ENCODE peak calls at places on chromosomes 3 and 15, in five cellular contexts. P is IMR-90, X is A549, A is K562, Q is GM12878. F is an unnamed sample.

GRCh38 chr3:138405486-138405885 is 28.9 kb upstream of the ESYT3 start:
- DNase-seq in P (no peak), X (no peak), A (no peak), Q (no peak), F (no peak)

GRCh38 chr3:136330900-136331299 is 80.8 kb downstream of the PCCB start:
- DNase-seq in P (no peak), X (no peak), A (no peak), Q (no peak), F (no peak)

GRCh38 chr15:71547066-71547465 is 263.3 kb upstream of the NR2E3 start:
- DNase-seq in P (no peak), X (no peak), A (no peak), Q (no peak), F (no peak)

GRCh38 chr3:45564172-45564571 is 30.4 kb upstream of the LIMD1 start:
- DNase-seq in P (no peak), X (no peak), A (no peak), Q (no peak), F (no peak)

GRCh38 chr3:196645091-196645490 is 5.6 kb downstream of the NRROS start:
- DNase-seq in P (no peak), X (no peak), A (no peak), Q (no peak), F (no peak)

GRCh38 chr3:157533298-157533870 is 30.2 kb upstream of the VEPH1 start:
- DNase-seq in P (peak), X (no peak), A (no peak), Q (no peak), F (no peak)

GRCh38 chr3:53257465-53257864 is 1.6 kb upstream of the TKT start:
- DNase-seq in P (no peak), X (no peak), A (no peak), Q (no peak), F (no peak)

GRCh38 chr15:68818088-68818670 is 2.5 kb downstream of the ANP32A start:
- DNase-seq in P (peak), X (peak), A (peak), Q (no peak), F (peak)

GRCh38 chr3:126487151-126487771 is 11.6 kb upstream of the ZXDC start:
- DNase-seq in P (no peak), X (no peak), A (peak), Q (no peak), F (no peak)

GRCh38 chr3:46372492-46373359 is 2.0 kb downstream of the CCR5 start:
- DNase-seq in P (peak), X (no peak), A (no peak), Q (no peak), F (no peak)

GRCh38 chr3:179768080-179768479 is 115.2 kb downstream of the USP13 start:
- DNase-seq in P (peak), X (peak), A (peak), Q (no peak), F (peak)

GRCh38 chr15:56074866-56075265 is 81.5 kb upstream of the NEDD4 start:
- DNase-seq in P (no peak), X (no peak), A (no peak), Q (no peak), F (no peak)

GRCh38 chr3:99126291-99126690 is 224.8 kb upstream of the DCBLD2 start:
- DNase-seq in P (peak), X (no peak), A (no peak), Q (no peak), F (no peak)

GRCh38 chr3:141308588-141309218 is 59.6 kb upstream of the ZBTB38 start:
- DNase-seq in P (peak), X (peak), A (peak), Q (no peak), F (peak)

GRCh38 chr15:84982301-84982920 is 755 bp downstream of the PDE8A start:
- DNase-seq in P (peak), X (no peak), A (no peak), Q (no peak), F (no peak)

GRCh38 chr15:51181905-51182304 is 87.2 kb upstream of the TNFAIP8L3 start:
- DNase-seq in P (no peak), X (no peak), A (no peak), Q (no peak), F (no peak)

GRCh38 chr3:140636452-140637138 is 41.3 kb upstream of the TRIM42 start:
- DNase-seq in P (no peak), X (no peak), A (no peak), Q (no peak), F (no peak)

GRCh38 chr3:95588473-95588872 is 1225.9 kb upstream of the EPHA6 start:
- DNase-seq in P (no peak), X (no peak), A (no peak), Q (no peak), F (no peak)

GRCh38 chr3:12590096-12590495 is 33.2 kb downstream of the MKRN2 start:
- DNase-seq in P (no peak), X (no peak), A (no peak), Q (no peak), F (no peak)

GRCh38 chr15:41822957-41823356 is 4.9 kb upstream of the JMJD7 start:
- DNase-seq in P (no peak), X (no peak), A (no peak), Q (no peak), F (no peak)

GRCh38 chr3:166123576-166123975 is 286.4 kb upstream of the BCHE start:
- DNase-seq in P (peak), X (no peak), A (no peak), Q (no peak), F (no peak)

GRCh38 chr3:111585214-111585613 is 9.9 kb downstream of the ZBED2 start:
- DNase-seq in P (peak), X (peak), A (no peak), Q (no peak), F (no peak)

GRCh38 chr3:29701326-29701983 is 420.6 kb downstream of the RBMS3 start:
- DNase-seq in P (no peak), X (no peak), A (no peak), Q (no peak), F (no peak)

GRCh38 chr3:9690451-9691450 is 12.9 kb upstream of the CPNE9 start:
- DNase-seq in P (no peak), X (no peak), A (peak), Q (peak), F (peak)

GRCh38 chr3:123739754-123740153 is 144.4 kb downstream of the MYLK start:
- DNase-seq in P (peak), X (no peak), A (no peak), Q (no peak), F (no peak)

GRCh38 chr15:96583671-96584070 is 253.2 kb downstream of the NR2F2 start:
- DNase-seq in P (no peak), X (no peak), A (no peak), Q (no peak), F (peak)

GRCh38 chr3:71087109-71088018 is 496.2 kb downstream of the FOXP1 start:
- DNase-seq in P (peak), X (no peak), A (no peak), Q (peak), F (no peak)

GRCh38 chr3:120909602-120909878 is 1.5 kb downstream of the STXBP5L start:
- DNase-seq in P (no peak), X (no peak), A (no peak), Q (no peak), F (peak)

GRCh38 chr3:12999147-13000140 is 73.8 kb downstream of the IQSEC1 start:
- DNase-seq in P (no peak), X (no peak), A (peak), Q (no peak), F (no peak)

GRCh38 chr3:71784201-71784913 is 591 bp downstream of the PROK2 start:
- DNase-seq in P (no peak), X (no peak), A (no peak), Q (no peak), F (no peak)

GRCh38 chr15:40160021-40160420 is 848 bp upstream of the BUB1B start:
- DNase-seq in P (no peak), X (no peak), A (no peak), Q (no peak), F (no peak)

GRCh38 chr3:41933154-41933676 is 28.7 kb downstream of the ULK4 start:
- DNase-seq in P (peak), X (no peak), A (no peak), Q (no peak), F (no peak)

DNA sequence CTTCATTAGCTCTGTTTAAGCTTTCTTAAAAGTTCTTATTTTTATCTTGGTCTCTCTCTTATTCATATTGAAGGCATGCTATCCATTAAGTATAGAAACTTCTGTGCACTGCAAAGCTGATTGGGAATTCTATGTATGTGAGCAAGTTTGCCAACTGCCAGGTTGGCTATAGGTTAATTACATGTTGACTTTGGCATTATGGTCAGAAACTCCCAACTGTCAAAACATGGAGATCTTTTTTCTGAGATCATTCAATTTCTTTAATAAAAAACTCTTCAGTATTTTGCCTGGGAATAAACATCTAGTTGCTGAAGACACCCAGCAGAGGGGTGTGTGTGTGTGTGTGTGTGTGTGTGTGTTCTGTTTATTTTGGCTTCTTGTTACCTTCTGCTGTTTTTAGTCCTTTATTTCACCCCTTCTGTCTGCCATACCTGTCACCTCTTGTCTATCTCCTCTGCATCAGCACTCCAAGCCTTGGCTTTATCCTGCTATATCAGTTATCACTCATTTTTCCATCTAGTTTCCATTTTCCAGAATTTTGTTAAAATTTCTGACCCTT is 1.3 kb upstream of the ARL14 start:
- DNase-seq in P (no peak), X (no peak), A (no peak), Q (no peak), F (no peak)
- TF ChIP-seq RCOR1 in P (no peak), X (no peak), A (no peak), Q (no peak), F (no peak)

DNA sequence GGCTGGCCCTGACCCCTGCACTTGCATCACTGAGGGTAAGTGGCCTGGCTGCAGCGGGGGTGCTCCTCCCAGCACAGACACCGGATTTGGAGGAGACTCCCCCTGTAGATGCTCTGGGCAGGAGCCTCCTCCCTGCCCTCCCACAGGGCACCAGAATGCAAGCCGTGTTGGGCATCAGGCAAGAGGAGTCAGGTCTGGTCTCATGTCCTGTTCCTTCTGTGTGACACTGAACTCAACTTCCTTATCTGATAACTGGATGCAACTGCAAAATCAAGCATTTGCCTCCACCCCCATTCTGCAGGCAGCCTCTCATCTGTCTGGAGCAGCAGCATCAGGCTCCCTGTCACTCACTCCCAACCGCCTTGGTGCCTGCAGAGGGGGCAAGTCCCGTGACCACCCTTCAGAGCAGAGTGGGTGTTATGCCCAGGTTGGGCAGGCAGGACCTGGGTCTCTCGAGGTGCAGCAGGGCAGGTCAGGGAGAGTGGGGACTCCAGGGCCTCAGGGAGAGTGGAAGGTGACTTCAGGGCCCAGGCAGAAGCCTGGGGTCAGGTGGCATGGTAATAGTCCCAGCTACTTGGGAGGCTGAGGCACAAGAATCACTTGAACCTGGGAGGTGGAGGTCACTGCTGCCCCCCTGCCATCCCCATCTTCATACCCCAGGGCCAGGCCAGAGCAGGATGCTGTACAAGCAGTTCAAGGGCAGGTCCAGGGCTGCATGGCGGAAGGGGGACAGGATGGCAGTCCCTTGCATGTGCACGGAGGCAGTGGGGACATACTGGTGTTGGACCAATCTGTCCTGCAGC is 10.5 kb upstream of the RPL29 start:
- DNase-seq in P (no peak), X (no peak), A (no peak), Q (no peak), F (peak)
- TF ChIP-seq RCOR1 in P (no peak), X (no peak), A (peak), Q (no peak), F (peak)

GRCh38 chr3:23431759-23432158 is 228.6 kb downstream of the UBE2E2 start:
- DNase-seq in P (peak), X (no peak), A (no peak), Q (no peak), F (no peak)

GRCh38 chr3:23435904-23436303 is 232.8 kb downstream of the UBE2E2 start:
- DNase-seq in P (no peak), X (no peak), A (no peak), Q (no peak), F (no peak)

GRCh38 chr3:23435318-23435717 is 232.2 kb downstream of the UBE2E2 start:
- DNase-seq in P (no peak), X (no peak), A (no peak), Q (no peak), F (no peak)

GRCh38 chr3:23425410-23425809 is 222.3 kb downstream of the UBE2E2 start:
- DNase-seq in P (no peak), X (no peak), A (no peak), Q (no peak), F (no peak)

DNA sequence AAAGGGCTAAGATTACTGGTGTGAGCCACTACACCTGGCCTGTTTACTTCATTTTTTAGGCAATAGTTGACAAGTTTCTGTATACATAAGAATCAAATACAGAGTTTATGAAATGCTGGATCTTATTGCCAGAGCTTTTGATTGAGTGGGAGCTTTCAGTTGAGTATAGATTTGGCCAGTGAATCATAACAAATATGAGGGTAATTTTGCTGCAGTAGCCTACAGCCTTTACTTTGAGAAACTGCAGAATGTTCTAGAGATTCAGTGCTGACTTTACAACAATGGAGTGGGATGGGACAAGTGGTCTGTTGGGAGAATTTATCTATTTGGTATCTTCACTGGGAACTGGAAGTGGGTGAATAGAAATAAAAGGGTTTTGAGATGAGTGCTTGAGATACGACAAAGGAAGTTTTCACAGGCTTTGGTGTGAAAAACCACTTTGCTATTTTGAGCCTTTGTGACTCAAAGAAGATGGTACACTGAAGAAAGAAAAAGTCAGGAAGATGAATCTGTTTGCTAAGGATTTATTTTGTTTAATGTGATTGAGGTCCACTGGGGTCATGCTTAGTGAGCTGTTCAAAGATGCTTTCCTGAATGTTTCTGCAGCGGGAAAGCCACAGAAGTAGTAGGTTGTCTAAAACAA is 227.8 kb downstream of the UBE2E2 start:
- DNase-seq in P (peak), X (no peak), A (no peak), Q (no peak), F (no peak)
- TF ChIP-seq RCOR1 in P (no peak), X (no peak), A (no peak), Q (no peak), F (no peak)

DNA sequence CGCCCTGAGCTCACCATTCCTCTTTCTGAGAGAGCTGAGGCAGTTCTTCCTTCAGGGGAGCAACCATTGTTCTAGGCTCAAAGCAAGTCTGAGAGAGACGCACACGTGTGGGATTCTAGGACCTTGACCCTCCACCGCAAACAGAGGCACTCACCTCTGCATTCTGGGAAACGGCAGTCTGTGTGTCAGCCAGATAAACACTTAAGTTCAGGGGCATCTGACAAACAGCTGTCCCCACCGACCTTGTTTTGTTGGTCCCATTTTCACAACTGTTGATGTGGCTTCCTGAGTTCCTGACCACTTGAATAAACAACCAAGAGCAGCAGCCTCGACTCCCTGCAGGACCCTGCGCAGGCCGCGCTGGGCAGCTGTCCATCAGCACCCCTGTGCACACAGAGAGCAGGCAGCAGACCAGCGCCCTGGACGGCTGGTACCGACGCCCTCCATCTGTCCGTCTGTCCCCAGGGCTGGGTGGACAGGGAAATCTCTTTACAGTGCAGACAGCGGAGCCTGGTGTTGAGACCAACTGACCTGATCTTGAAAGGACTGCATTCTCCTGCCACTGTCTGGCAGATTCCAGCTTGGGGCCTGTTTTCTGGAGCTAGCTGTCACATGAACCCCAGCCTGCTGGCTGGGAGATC is 64.1 kb downstream of the FAM43A start:
- DNase-seq in P (no peak), X (no peak), A (no peak), Q (no peak), F (peak)
- TF ChIP-seq RCOR1 in P (no peak), X (no peak), A (no peak), Q (no peak), F (no peak)

GRCh38 chr3:169390310-169390731 is 273.2 kb downstream of the MECOM start:
- DNase-seq in P (no peak), X (no peak), A (no peak), Q (peak), F (no peak)
- TF ChIP-seq RCOR1 in P (no peak), X (no peak), A (no peak), Q (no peak), F (no peak)

DNA sequence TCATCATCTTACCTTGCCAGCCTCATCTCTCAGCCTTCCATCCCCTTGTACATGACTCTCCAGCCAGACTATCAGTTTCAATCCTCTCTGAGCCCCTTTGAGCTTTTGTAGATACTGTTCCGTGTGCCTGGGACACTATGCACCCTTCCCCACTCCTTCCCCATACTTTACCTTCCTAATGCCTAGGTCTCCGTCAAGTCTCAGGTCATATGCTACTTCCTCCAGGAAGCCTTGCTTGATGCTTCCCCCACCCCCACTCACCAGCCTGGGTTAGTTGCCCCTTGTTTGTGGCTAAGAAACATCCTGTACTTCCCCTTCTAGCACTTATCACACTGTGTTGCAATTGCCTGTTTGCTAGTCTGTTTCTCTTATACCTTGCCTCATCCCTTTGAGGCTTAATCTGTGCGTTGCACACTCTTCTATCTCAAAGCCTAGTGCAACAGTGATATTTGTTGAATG is 6.7 kb upstream of the USP3 start:
- DNase-seq in P (no peak), X (no peak), A (no peak), Q (no peak), F (no peak)
- TF ChIP-seq RCOR1 in P (no peak), X (no peak), A (peak), Q (no peak), F (no peak)

GRCh38 chr15:58383876-58384275 is 47.9 kb upstream of the LIPC start:
- DNase-seq in P (no peak), X (no peak), A (no peak), Q (no peak), F (no peak)
- TF ChIP-seq RCOR1 in P (no peak), X (no peak), A (no peak), Q (no peak), F (no peak)

F was measured in SK-N-SH.